ENCODE peak calls at places on chromosomes 12 and 14, in six cellular contexts. Z is GM12865, D is T-helper 2 cell, S is left ventricle myocardium inferior, A is pancreas, T is AG09319. I is an unnamed sample.

GRCh38 chr12:54222609-54223008 is 33.8 kb upstream of the SMUG1 start:
- DNase-seq in Z (no peak), A (no peak), D (no peak), T (peak), S (no peak), I (no peak)

GRCh38 chr12:6765634-6766581 is at the start of gene PTMS:
- DNase-seq in A (peak), Z (peak), S (peak), T (peak), D (no peak), I (no peak)

GRCh38 chr12:52603314-52603713 is 2.1 kb upstream of the KRT72 start:
- DNase-seq in S (no peak), T (no peak), D (no peak), A (no peak), Z (no peak), I (no peak)

GRCh38 chr14:90381011-90381790 is 15.6 kb upstream of the CALM1 start:
- DNase-seq in A (peak), S (no peak), T (no peak), D (no peak), Z (no peak), I (no peak)

GRCh38 chr12:62621239-62621638 is 154.6 kb downstream of the MON2 start:
- DNase-seq in S (no peak), Z (no peak), T (no peak), D (no peak), A (no peak), I (no peak)

GRCh38 chr12:54231236-54231635 is 42.5 kb upstream of the SMUG1 start:
- DNase-seq in D (no peak), Z (no peak), A (no peak), S (no peak), T (no peak), I (no peak)

GRCh38 chr12:119115296-119115905 is 63.3 kb upstream of the HSPB8 start:
- DNase-seq in T (peak), D (no peak), A (peak), Z (peak), S (no peak), I (no peak)

GRCh38 chr14:90567191-90567590 is 170.4 kb downstream of the CALM1 start:
- DNase-seq in T (no peak), A (no peak), S (no peak), Z (no peak), D (no peak), I (no peak)

GRCh38 chr12:102478416-102479098 is 1.8 kb downstream of the IGF1 start:
- DNase-seq in A (no peak), S (no peak), Z (peak), D (no peak), T (no peak), I (no peak)

GRCh38 chr12:131869871-131870418 is 24.5 kb upstream of the ULK1 start:
- DNase-seq in T (no peak), Z (no peak), S (no peak), D (no peak), A (no peak), I (no peak)

GRCh38 chr14:51818748-51819386 is 41.5 kb upstream of the GNG2 start:
- DNase-seq in S (no peak), T (no peak), Z (peak), D (no peak), A (no peak), I (no peak)

GRCh38 chr12:102095677-102096263 is 24.1 kb downstream of the NUP37 start:
- DNase-seq in D (no peak), Z (peak), A (no peak), T (no peak), S (no peak), I (no peak)

GRCh38 chr12:12398026-12398859 is 41.4 kb downstream of the BORCS5 start:
- DNase-seq in T (peak), S (peak), D (no peak), Z (no peak), A (peak), I (no peak)

I was measured in activated T-cell treated with anti-CD3 and anti-CD28 coated beads for 1 hour.